ENCODE peak calls at places on chromosomes 4 and X, in six cellular contexts. E is HEK293T, C is cardiac muscle cell, N is NCI-H446 treated with DMSO at 0.1 percent for 48 hours, L is T-helper 1 cell, P is fibroblast of pulmonary artery. Z is an unnamed sample.

GRCh38 chrX:8913665-8914409 is 112.7 kb upstream of the FAM9A start:
- DNase-seq in E (no peak), C (peak), N (no peak), L (no peak), P (peak), Z (no peak)

GRCh38 chr4:53963336-53963735 is 101.1 kb downstream of the CHIC2 start:
- DNase-seq in E (no peak), C (no peak), N (no peak), L (no peak), P (no peak), Z (no peak)

GRCh38 chr4:109207060-109207459 is 95.4 kb downstream of the COL25A1 start:
- DNase-seq in E (peak), C (peak), N (peak), L (no peak), P (peak), Z (no peak)

GRCh38 chrX:16511776-16512400 is 138.1 kb upstream of the S100G start:
- DNase-seq in E (no peak), C (peak), N (no peak), L (no peak), P (peak), Z (no peak)

GRCh38 chr4:113405874-113406722 is 355.4 kb downstream of the CAMK2D start:
- DNase-seq in E (no peak), C (no peak), N (no peak), L (no peak), P (no peak), Z (no peak)

GRCh38 chr4:110224142-110224541 is 25.7 kb upstream of the ELOVL6 start:
- DNase-seq in E (no peak), C (no peak), N (no peak), L (no peak), P (no peak), Z (no peak)

GRCh38 chr4:98688416-98689290 is 30.2 kb upstream of the TSPAN5 start:
- DNase-seq in E (no peak), C (peak), N (no peak), L (peak), P (peak), Z (peak)

GRCh38 chr4:179114615-179115014 is 1672.4 kb upstream of the AGA start:
- DNase-seq in E (no peak), C (no peak), N (no peak), L (no peak), P (no peak), Z (no peak)

GRCh38 chr4:53015681-53016080 is 153.6 kb downstream of the RASL11B start:
- DNase-seq in E (peak), C (peak), N (peak), L (no peak), P (peak), Z (no peak)

Z was measured in T47D.